ENCODE peak calls at places on chromosomes 13 and 19, in seven cellular contexts. S is HepG2, B is SK-N-SH, Q is IMR-90, Z is H1, J is A549, E is GM12878. T is an unnamed sample.
A peak's percentile ranks its signal among the peaks of the same experiment; 100 is the strongest.

GRCh38 chr13:88601949-88602348 is 930.8 kb downstream of the SLITRK5 start:
- DNase-seq in S (no peak), B (no peak), Q (no peak), Z (no peak), J (no peak), E (no peak), T (no peak)

GRCh38 chr13:99806671-99807070 is 164.9 kb downstream of the ZIC5 start:
- DNase-seq in S (no peak), B (peak; percentile 63), Q (no peak), Z (no peak), J (no peak), E (no peak), T (no peak)

GRCh38 chr19:40506099-40506498 is 39.3 kb downstream of the SPTBN4 start:
- DNase-seq in S (no peak), B (no peak), Q (no peak), Z (no peak), J (no peak), E (no peak), T (no peak)

GRCh38 chr19:35264281-35265125 is 4.3 kb upstream of the USF2 start:
- DNase-seq in S (no peak), B (no peak), Q (no peak), Z (no peak), J (no peak), E (no peak), T (no peak)

GRCh38 chr13:76820759-76821158 is 65.4 kb downstream of the KCTD12 start:
- DNase-seq in S (no peak), B (no peak), Q (no peak), Z (no peak), J (no peak), E (no peak), T (no peak)

GRCh38 chr19:1295169-1296012 is 9.7 kb downstream of the EFNA2 start:
- DNase-seq in S (no peak), B (peak; percentile 97), Q (no peak), Z (peak; percentile 83), J (no peak), E (no peak), T (peak; percentile 99)

GRCh38 chr19:5246554-5247155 is 94.0 kb downstream of the PTPRS start:
- DNase-seq in S (no peak), B (no peak), Q (no peak), Z (no peak), J (no peak), E (no peak), T (no peak)

GRCh38 chr13:30618186-30618937 is 642 bp downstream of the USPL1 start:
- DNase-seq in S (peak; percentile 4), B (no peak), Q (no peak), Z (no peak), J (no peak), E (no peak), T (no peak)

GRCh38 chr13:51734786-51735185 is 69.2 kb downstream of the DHRS12 start:
- DNase-seq in S (no peak), B (no peak), Q (peak; percentile 50), Z (no peak), J (no peak), E (no peak), T (no peak)

GRCh38 chr13:113974304-113975281 is 717 bp upstream of the C13orf46 start:
- DNase-seq in S (no peak), B (no peak), Q (no peak), Z (no peak), J (no peak), E (no peak), T (no peak)

GRCh38 chr19:35509018-35509652 is 4.3 kb downstream of the DMKN start:
- DNase-seq in S (peak; percentile 42), B (no peak), Q (no peak), Z (peak; percentile 62), J (peak; percentile 53), E (peak; percentile 40), T (no peak)

GRCh38 chr19:43464089-43464775 is 1.2 kb downstream of the LYPD3 start:
- DNase-seq in S (no peak), B (peak; percentile 87), Q (no peak), Z (peak; percentile 88), J (no peak), E (no peak), T (peak; percentile 82)

GRCh38 chr19:1183543-1184172 is 9.6 kb upstream of the SBNO2 start:
- DNase-seq in S (peak; percentile 77), B (peak; percentile 10), Q (peak; percentile 25), Z (no peak), J (peak; percentile 92), E (peak; percentile 66), T (no peak)

GRCh38 chr19:52691737-52692136 is 43.1 kb downstream of the ZNF611 start:
- DNase-seq in S (no peak), B (no peak), Q (no peak), Z (no peak), J (no peak), E (peak; percentile 62), T (peak; percentile 42)

GRCh38 chr13:106507560-106508274 is 27.7 kb downstream of the EFNB2 start:
- DNase-seq in S (peak; percentile 1), B (no peak), Q (peak; percentile 95), Z (no peak), J (peak; percentile 25), E (no peak), T (no peak)

GRCh38 chr19:1237754-1238372 is at the start of gene CBARP:
- DNase-seq in S (no peak), B (peak; percentile 91), Q (no peak), Z (peak; percentile 61), J (no peak), E (no peak), T (peak; percentile 73)

GRCh38 chr19:40443930-40444180 is 280 bp downstream of the SERTAD3 start:
- DNase-seq in S (no peak), B (no peak), Q (no peak), Z (no peak), J (no peak), E (no peak), T (peak; percentile 74)

GRCh38 chr19:58434217-58434616 is 5.7 kb downstream of the ZNF132 start:
- DNase-seq in S (no peak), B (no peak), Q (peak; percentile 18), Z (no peak), J (peak; percentile 31), E (no peak), T (no peak)

GRCh38 chr13:30711375-30711774 is 24.0 kb upstream of the ALOX5AP start:
- DNase-seq in S (no peak), B (no peak), Q (peak; percentile 88), Z (no peak), J (peak; percentile 8), E (no peak), T (no peak)

GRCh38 chr19:40523322-40524047 is 53.2 kb upstream of the SHKBP1 start:
- DNase-seq in S (peak; percentile 61), B (peak; percentile 83), Q (peak; percentile 44), Z (peak; percentile 87), J (peak; percentile 96), E (no peak), T (peak; percentile 70)

GRCh38 chr19:1110809-1111640 is 7.2 kb downstream of the GPX4 start:
- DNase-seq in S (no peak), B (no peak), Q (no peak), Z (no peak), J (peak; percentile 62), E (no peak), T (no peak)

DNA sequence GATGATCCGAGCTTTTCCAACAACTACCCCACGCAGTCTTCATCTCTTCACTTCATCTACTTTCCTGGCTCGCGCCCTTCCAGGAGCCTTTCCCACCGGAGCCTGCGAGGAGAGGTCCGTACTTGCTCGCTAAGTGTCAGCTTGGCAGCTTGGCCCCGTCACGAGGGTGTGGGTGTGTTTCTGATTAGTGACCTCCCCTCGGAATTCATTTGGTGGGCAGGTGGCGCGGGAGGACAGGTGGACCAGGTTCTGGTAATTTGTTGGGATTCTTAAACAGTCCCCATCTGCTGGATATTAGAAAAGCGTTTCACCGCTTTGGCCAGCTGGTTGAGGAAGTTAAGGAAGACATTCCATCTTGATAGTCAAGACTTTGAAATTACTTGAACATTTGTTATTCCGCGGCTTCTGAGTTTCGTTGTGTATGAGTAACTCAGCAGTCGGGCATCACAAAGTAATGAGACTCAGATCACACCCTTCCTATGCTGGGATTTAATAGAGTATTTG is 515 bp downstream of the UFM1 start:
- DNase-seq in S (peak; percentile 49), B (peak; percentile 41), Q (peak; percentile 50), Z (peak; percentile 59), J (peak; percentile 44), E (no peak), T (peak; percentile 11)
- TF ChIP-seq RFX5 in S (no peak), B (no peak), Q (no peak), Z (no peak), J (no peak), E (no peak), T (no peak)

GRCh38 chr13:40668335-40668734 is 1.9 kb upstream of the FOXO1 start:
- DNase-seq in S (peak; percentile 54), B (no peak), Q (no peak), Z (no peak), J (peak; percentile 47), E (no peak), T (peak; percentile 50)
- TF ChIP-seq RFX5 in S (no peak), B (no peak), Q (no peak), Z (no peak), J (no peak), E (no peak), T (no peak)

DNA sequence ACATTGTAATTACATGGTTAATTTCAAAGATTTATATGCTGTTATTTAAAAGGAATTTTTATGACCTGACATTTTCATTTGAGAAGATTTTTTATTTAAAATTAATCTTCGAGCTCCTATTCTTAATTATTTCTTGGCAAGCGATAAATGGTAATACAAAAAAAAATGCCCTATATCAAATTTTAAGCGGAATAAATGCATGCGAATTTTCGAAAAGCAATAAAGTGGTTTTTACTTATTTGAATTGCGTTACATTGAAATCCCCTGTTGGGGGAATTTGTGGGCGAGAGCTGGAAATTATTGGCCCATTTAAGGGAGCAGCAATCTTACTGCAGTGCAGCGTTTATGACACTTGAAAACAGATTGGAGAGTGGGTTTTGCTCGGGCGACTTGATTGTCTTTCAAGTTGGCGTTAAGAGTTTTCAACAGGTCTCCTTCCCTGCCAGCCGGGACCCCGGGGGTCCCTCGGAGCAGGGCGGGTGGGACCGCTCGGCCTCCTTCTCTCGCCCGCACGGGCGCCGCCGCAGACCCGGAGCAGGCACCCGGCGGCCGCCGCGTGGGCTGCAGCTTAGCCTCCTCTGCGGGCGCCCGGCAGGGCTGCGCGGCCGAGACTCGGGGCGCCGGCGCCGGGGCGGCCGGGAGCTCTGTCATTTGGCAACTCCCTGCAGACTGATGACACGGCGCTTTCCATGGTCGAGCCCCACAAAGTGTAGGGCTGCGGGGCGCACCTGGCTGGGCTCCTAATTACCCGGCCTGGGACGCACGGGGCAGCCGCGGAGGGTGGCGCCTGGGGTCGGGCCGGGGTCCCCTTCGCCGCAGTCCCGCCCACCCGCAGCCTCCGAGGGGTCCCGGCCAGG is 255.1 kb upstream of the SOX21 start:
- DNase-seq in S (no peak), B (peak; percentile 79), Q (no peak), Z (peak; percentile 81), J (peak; percentile 38), E (no peak), T (peak; percentile 8)
- TF ChIP-seq RFX5 in S (no peak), B (no peak), Q (no peak), Z (no peak), J (no peak), E (no peak), T (no peak)

DNA sequence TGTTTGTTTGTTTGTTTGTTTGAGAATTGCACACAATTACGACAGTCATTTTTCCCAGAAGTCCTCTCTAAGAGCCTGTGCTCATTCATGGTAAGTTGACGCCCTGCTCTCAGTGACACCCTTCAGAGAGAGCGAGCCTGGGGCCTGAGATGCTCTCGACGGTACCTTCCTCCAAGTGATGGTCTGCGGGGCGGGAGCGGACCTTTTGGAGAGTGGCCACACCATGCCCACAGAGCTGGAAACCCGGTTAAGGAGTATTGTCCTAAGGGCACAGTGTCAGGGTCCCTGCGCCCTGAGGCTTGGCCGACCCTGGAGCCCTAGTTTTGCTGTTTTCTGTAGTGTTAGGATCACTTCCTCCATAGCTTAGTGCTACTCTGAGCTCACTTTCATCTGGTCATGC is 3.6 kb downstream of the POP4 start:
- DNase-seq in S (no peak), B (no peak), Q (no peak), Z (no peak), J (no peak), E (no peak), T (no peak)
- TF ChIP-seq RFX5 in S (no peak), B (no peak), Q (no peak), Z (no peak), J (no peak), E (no peak), T (no peak)